ENCODE peak calls at places on chromosomes 2 and 18, in six cellular contexts. H, A, T, X, J and Q are unnamed samples.

GRCh38 chr2:14342313-14342712 is 290.2 kb upstream of the LRATD1 start:
- DNase-seq in A (no peak), H (no peak), T (no peak), J (no peak), X (no peak), Q (no peak)

GRCh38 chr2:145975406-145975805 is 1455.5 kb upstream of the ZEB2 start:
- DNase-seq in H (no peak), A (no peak), J (no peak), T (no peak), X (no peak), Q (no peak)

GRCh38 chr2:127145255-127145899 is 38.4 kb upstream of the BIN1 start:
- DNase-seq in J (peak; percentile 33), H (peak; percentile 27), T (no peak), A (no peak), X (no peak), Q (no peak)

GRCh38 chr2:236943068-236943467 is 142.6 kb upstream of the COPS8 start:
- DNase-seq in J (no peak), X (no peak), H (no peak), T (no peak), A (no peak), Q (no peak)

GRCh38 chr2:126638781-126639180 is 17.2 kb upstream of the GYPC start:
- DNase-seq in H (no peak), J (no peak), T (no peak), X (no peak), A (no peak), Q (no peak)

GRCh38 chr2:121635371-121635770 is 13.9 kb downstream of the CLASP1 start:
- DNase-seq in A (no peak), H (no peak), J (peak; percentile 44), X (no peak), T (no peak), Q (no peak)

GRCh38 chr2:219002395-219003266 is 9.4 kb upstream of the CRYBA2 start:
- DNase-seq in H (no peak), T (peak; percentile 87), J (no peak), A (peak; percentile 92), X (no peak), Q (peak; percentile 59)

GRCh38 chr18:50280707-50281294 is 522 bp downstream of the MBD1 start:
- DNase-seq in H (no peak), X (no peak), A (no peak), J (no peak), T (no peak), Q (no peak)

GRCh38 chr2:235866373-235866772 is 301.8 kb downstream of the GBX2 start:
- DNase-seq in J (no peak), H (peak; percentile 16), X (no peak), A (no peak), T (no peak), Q (no peak)

GRCh38 chr18:69730664-69731063 is 217.0 kb downstream of the CD226 start:
- DNase-seq in X (no peak), J (no peak), H (no peak), T (no peak), A (no peak), Q (no peak)

GRCh38 chr2:150630587-150631235 is 143.2 kb upstream of the RND3 start:
- DNase-seq in T (no peak), X (no peak), H (peak; percentile 32), J (no peak), A (no peak), Q (no peak)

GRCh38 chr18:2907459-2908145 is 60.8 kb downstream of the EMILIN2 start:
- DNase-seq in A (no peak), T (no peak), H (no peak), X (no peak), J (no peak), Q (no peak)

GRCh38 chr18:9852266-9853081 is 33.3 kb upstream of the TXNDC2 start:
- DNase-seq in J (no peak), A (no peak), T (no peak), H (no peak), X (no peak), Q (no peak)

GRCh38 chr18:53701697-53702096 is 522.8 kb downstream of the MBD2 start:
- DNase-seq in T (no peak), A (no peak), J (no peak), H (no peak), X (no peak), Q (no peak)

GRCh38 chr2:204632410-204632809 is 87.1 kb downstream of the PARD3B start:
- DNase-seq in H (no peak), A (no peak), T (no peak), J (no peak), X (no peak), Q (no peak)

GRCh38 chr18:7272268-7273049 is 41.6 kb downstream of the LRRC30 start:
- DNase-seq in A (peak; percentile 67), J (peak; percentile 63), T (peak; percentile 77), H (peak; percentile 61), X (peak; percentile 46), Q (peak; percentile 63)

GRCh38 chr2:119158563-119159347 is at the start of gene C1QL2:
- DNase-seq in X (no peak), T (peak; percentile 73), H (no peak), J (no peak), A (peak; percentile 77), Q (peak; percentile 42)

GRCh38 chr2:220241423-220241822 is 614.0 kb downstream of the SLC4A3 start:
- DNase-seq in J (no peak), H (no peak), A (no peak), X (no peak), T (no peak), Q (no peak)

GRCh38 chr2:234457421-234457820 is 39.5 kb downstream of the ARL4C start:
- DNase-seq in X (no peak), T (no peak), J (peak; percentile 26), A (no peak), H (peak; percentile 75), Q (no peak)

DNA sequence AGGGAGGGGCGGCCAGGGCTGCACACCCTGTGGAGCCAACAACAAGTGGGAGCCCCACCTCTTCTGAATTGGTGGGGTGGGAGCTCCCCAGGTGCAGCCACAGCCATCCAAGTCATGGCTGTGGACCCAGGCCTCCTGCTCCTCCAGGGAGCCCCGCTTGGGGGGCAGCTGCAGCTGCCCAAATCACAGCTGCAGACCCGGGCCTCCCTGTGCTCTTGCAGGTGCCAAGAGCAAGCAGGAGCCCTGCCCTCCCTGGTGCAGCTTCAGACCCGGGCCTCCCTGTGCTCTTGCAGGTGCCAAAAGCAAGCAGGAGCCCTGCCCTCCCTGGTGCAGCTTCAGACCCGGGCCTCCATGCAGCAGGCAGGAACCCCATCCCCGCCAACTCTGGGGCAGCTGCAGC is 46.5 kb upstream of the COX7A2L start:
- DNase-seq in J (no peak), X (no peak), A (no peak), H (no peak), T (no peak), Q (no peak)
- H2BK15ac ChIP-seq in J (no peak overlapping the region), X (no peak overlapping the region), A (no peak overlapping the region), H (no peak overlapping the region), T (no peak overlapping the region), Q (no peak overlapping the region)

DNA sequence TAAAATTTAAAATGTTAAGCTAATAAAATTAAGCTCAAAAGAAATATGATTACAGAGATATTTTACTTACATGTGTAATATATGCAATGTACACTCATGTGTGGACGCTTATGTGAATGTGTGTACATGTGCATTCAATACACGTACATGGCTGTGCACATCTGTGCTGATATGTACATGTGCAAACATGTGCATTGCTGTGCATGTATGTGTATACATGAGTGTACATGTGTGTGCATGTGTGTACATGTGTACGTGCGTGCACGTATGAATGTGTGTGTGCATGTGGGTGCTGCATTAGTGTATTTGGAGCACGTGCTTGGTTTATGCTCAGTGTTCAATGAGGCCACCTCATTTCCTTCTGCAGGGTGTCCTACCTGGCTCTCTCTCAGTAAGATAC is 88.2 kb upstream of the TMEM18 start:
- DNase-seq in A (no peak), T (no peak), J (no peak), H (no peak), X (no peak), Q (no peak)
- H3K4me1 ChIP-seq in A (no peaks in the 10 kb centered on the region), T (no peaks in the 10 kb centered on the region), J (peaks cover 14% of the 10 kb centered on the region), H (no peaks in the 10 kb centered on the region), X (peaks cover 3% of the 10 kb centered on the region), Q (peaks cover 3% of the 10 kb centered on the region)

GRCh38 chr2:172279843-172280242 is 147.5 kb upstream of the ITGA6 start:
- DNase-seq in A (no peak), H (no peak), J (no peak), X (no peak), T (no peak), Q (no peak)

GRCh38 chr2:172276961-172277360 is 150.4 kb upstream of the ITGA6 start:
- DNase-seq in X (no peak), T (no peak), H (no peak), A (no peak), J (no peak), Q (no peak)

GRCh38 chr2:172280820-172281454 is 146.4 kb upstream of the ITGA6 start:
- DNase-seq in T (no peak), H (no peak), X (no peak), J (no peak), A (no peak), Q (no peak)

GRCh38 chr2:172278642-172279041 is 148.7 kb upstream of the ITGA6 start:
- DNase-seq in A (no peak), X (no peak), H (no peak), J (no peak), T (no peak), Q (no peak)

DNA sequence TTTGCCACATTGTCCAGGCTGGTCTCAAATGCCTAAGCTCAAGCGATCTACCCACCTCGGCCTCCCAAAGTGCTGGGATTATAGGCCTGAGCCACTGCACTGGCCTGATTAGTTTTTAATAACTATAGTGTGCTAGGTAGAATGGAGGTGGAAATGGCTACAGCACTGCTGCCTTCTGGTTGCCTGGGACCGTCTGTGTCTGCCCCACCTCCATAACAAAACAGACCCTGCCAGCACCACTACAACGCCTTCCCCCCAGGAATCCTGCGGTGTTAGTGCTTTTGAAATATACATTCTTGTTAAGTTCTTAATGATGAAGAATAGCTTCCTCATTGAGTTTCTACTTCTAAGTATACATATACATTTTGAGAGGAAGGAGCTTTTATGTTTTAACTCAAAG is 148.2 kb upstream of the ITGA6 start:
- DNase-seq in H (no peak), T (no peak), J (no peak), X (no peak), A (no peak), Q (no peak)
- H2BK15ac ChIP-seq in H (no peak overlapping the region), T (no peak overlapping the region), J (peak overlapping the region; percentile 21), X (no peak overlapping the region), A (no peak overlapping the region), Q (no peak overlapping the region)

GRCh38 chr2:96953611-96954489 is 32.5 kb downstream of the FAM178B start:
- DNase-seq in J (no peak), H (no peak), A (no peak), T (no peak), X (no peak), Q (no peak)

GRCh38 chr2:96955694-96956610 is 30.4 kb downstream of the FAM178B start:
- DNase-seq in X (no peak), A (no peak), J (no peak), H (no peak), T (no peak), Q (no peak)

GRCh38 chr2:96952976-96953610 is 33.3 kb downstream of the FAM178B start:
- DNase-seq in T (no peak), A (no peak), J (peak; percentile 55), H (peak; percentile 42), X (no peak), Q (no peak)

GRCh38 chr2:96952016-96952750 is 34.2 kb downstream of the FAM178B start:
- DNase-seq in A (no peak), T (no peak), J (no peak), H (no peak), X (no peak), Q (no peak)

DNA sequence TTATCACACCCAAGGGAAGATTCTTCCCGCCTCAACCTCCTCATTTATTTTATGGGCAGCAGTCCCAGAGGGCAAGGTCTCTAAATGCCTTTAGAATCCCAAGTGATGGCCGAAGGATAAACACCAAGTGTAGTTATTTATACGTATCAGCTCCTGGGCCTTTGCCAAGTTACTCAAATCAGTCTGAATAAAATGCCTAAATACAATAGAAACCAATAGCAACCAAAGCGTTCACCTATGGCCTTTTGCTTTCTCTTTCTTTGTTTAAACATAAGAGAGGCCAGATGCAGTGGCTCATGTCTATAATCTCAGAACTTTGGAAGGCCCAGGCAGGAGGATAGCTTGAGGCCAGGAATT is 31.9 kb downstream of the FAM178B start:
- DNase-seq in A (no peak), X (no peak), T (no peak), H (peak; percentile 20), J (peak; percentile 20), Q (no peak)
- H3K4me1 ChIP-seq in A (no peaks in the 10 kb centered on the region), X (peaks cover 6% of the 10 kb centered on the region), T (no peaks in the 10 kb centered on the region), H (peaks cover 11% of the 10 kb centered on the region), J (peaks cover 8% of the 10 kb centered on the region), Q (peaks cover 11% of the 10 kb centered on the region)